ENCODE peak calls at places on chromosomes 5 and 9, in four cellular contexts. A is ovary, H is sigmoid colon, F is Peyer's patch. Z is an unnamed sample.

GRCh38 chr9:116058421-116058820 is 95.2 kb upstream of the PAPPA start:
- DNase-seq in A (no peak), H (no peak), F (no peak), Z (no peak)

GRCh38 chr9:88751781-88752180 is 216.8 kb downstream of the NXNL2 start:
- DNase-seq in A (no peak), H (no peak), F (no peak), Z (no peak)

GRCh38 chr5:13919087-13919486 is 25.4 kb downstream of the DNAH5 start:
- DNase-seq in A (no peak), H (no peak), F (no peak), Z (no peak)

GRCh38 chr5:68544091-68544655 is 328.6 kb downstream of the PIK3R1 start:
- DNase-seq in A (no peak), H (no peak), F (no peak), Z (no peak)

GRCh38 chr5:172870807-172871431 is 36.9 kb downstream of the ERGIC1 start:
- DNase-seq in A (peak; percentile 60), H (no peak), F (no peak), Z (no peak)

GRCh38 chr5:74295141-74295540 is 345.4 kb downstream of the ENC1 start:
- DNase-seq in A (no peak), H (no peak), F (no peak), Z (no peak)

GRCh38 chr5:79183617-79184016 is 52.3 kb upstream of the JMY start:
- DNase-seq in A (no peak), H (no peak), F (no peak), Z (no peak)

GRCh38 chr9:129473523-129474244 is 147.2 kb downstream of the C9orf50 start:
- DNase-seq in A (peak; percentile 82), H (peak; percentile 79), F (no peak), Z (no peak)

GRCh38 chr9:90459321-90459720 is 183.3 kb downstream of the DIRAS2 start:
- DNase-seq in A (no peak), H (no peak), F (no peak), Z (no peak)

GRCh38 chr5:156815988-156816599 is 34.0 kb upstream of the PPP1R2B start:
- DNase-seq in A (no peak), H (no peak), F (no peak), Z (no peak)

GRCh38 chr5:156500755-156501154 is 173.8 kb downstream of the SGCD start:
- DNase-seq in A (no peak), H (no peak), F (no peak), Z (no peak)

GRCh38 chr5:127031863-127032232 is 1.5 kb upstream of the MARCHF3 start:
- DNase-seq in A (no peak), H (no peak), F (no peak), Z (no peak)

GRCh38 chr5:126603402-126603991 is 2.8 kb downstream of the PHAX start:
- DNase-seq in A (no peak), H (no peak), F (no peak), Z (no peak)

GRCh38 chr5:132418876-132419275 is 49.4 kb downstream of the SLC22A5 start:
- DNase-seq in A (no peak), H (peak; percentile 40), F (no peak), Z (no peak)

GRCh38 chr9:34628656-34629491 is at the start of gene ARID3C:
- DNase-seq in A (no peak), H (no peak), F (peak; percentile 74), Z (peak; percentile 92)

GRCh38 chr9:71763752-71764332 is 4.5 kb downstream of the CEMIP2 start:
- DNase-seq in A (no peak), H (no peak), F (no peak), Z (no peak)

GRCh38 chr5:176361437-176362097 is at the start of gene KIAA1191:
- DNase-seq in A (peak; percentile 94), H (peak; percentile 96), F (peak; percentile 96), Z (peak; percentile 97)
- TF ChIP-seq POLR2A in A (peak; percentile 83), H (peak; percentile 55), F (peak; percentile 77), Z (peak; percentile 97)

GRCh38 chr5:60814498-60814897 is 29.6 kb downstream of the ELOVL7 start:
- DNase-seq in A (no peak), H (no peak), F (no peak), Z (no peak)
- H3K4me3 ChIP-seq in A (no peak overlapping the region), H (no peak overlapping the region), F (no peak overlapping the region), Z (no peak overlapping the region)

GRCh38 chr9:121304707-121305106 is 36.7 kb downstream of the GSN start:
- DNase-seq in A (no peak), H (no peak), F (no peak), Z (no peak)

GRCh38 chr9:121303456-121304451 is 35.8 kb downstream of the GSN start:
- DNase-seq in A (no peak), H (peak; percentile 63), F (peak; percentile 75), Z (no peak)

GRCh38 chr9:121302786-121303185 is 34.8 kb downstream of the GSN start:
- DNase-seq in A (no peak), H (peak; percentile 50), F (no peak), Z (no peak)

GRCh38 chr9:121307976-121308375 is 40.0 kb downstream of the GSN start:
- DNase-seq in A (no peak), H (no peak), F (no peak), Z (no peak)

GRCh38 chr9:121305269-121305994 is 37.5 kb downstream of the GSN start:
- DNase-seq in A (peak; percentile 71), H (peak; percentile 96), F (no peak), Z (no peak)
- H3K36me3 ChIP-seq in A (no peaks in the 10 kb centered on the region), H (peaks cover 35% of the 10 kb centered on the region), F (no peaks in the 10 kb centered on the region), Z (peaks cover 43% of the 10 kb centered on the region)

GRCh38 chr5:134437340-134438267 is 25.9 kb upstream of the CDKN2AIPNL start:
- DNase-seq in A (no peak), H (no peak), F (no peak), Z (no peak)
- TF ChIP-seq POLR2A in A (no peak), H (no peak), F (no peak), Z (no peak)

GRCh38 chr5:673837-674629 is 19.1 kb downstream of the TPPP start:
- DNase-seq in A (no peak), H (peak; percentile 66), F (no peak), Z (peak; percentile 73)

GRCh38 chr5:671459-672328 is 21.5 kb downstream of the TPPP start:
- DNase-seq in A (peak; percentile 57), H (peak; percentile 87), F (peak; percentile 89), Z (peak; percentile 89)

GRCh38 chr5:670396-671270 is 22.5 kb downstream of the TPPP start:
- DNase-seq in A (no peak), H (no peak), F (no peak), Z (peak; percentile 73)

GRCh38 chr5:673140-673836 is 19.9 kb downstream of the TPPP start:
- DNase-seq in A (no peak), H (peak; percentile 63), F (no peak), Z (peak; percentile 17)

GRCh38 chr5:672329-673139 is 20.6 kb downstream of the TPPP start:
- DNase-seq in A (peak; percentile 87), H (peak; percentile 81), F (peak; percentile 92), Z (peak; percentile 95)
- H3K4me3 ChIP-seq in A (no peak overlapping the region), H (peak overlapping the region; percentile 21), F (peak overlapping the region; percentile 11), Z (peak overlapping the region; percentile 27)

GRCh38 chr9:122244349-122244748 is 15.6 kb upstream of the LHX6 start:
- DNase-seq in A (no peak), H (no peak), F (no peak), Z (no peak)
- H3K36me3 ChIP-seq in A (no peaks in the 10 kb centered on the region), H (peaks cover 10% of the 10 kb centered on the region), F (no peaks in the 10 kb centered on the region), Z (peaks cover 58% of the 10 kb centered on the region)

GRCh38 chr9:134060546-134060945 is 7.3 kb downstream of the BRD3 start:
- DNase-seq in A (no peak), H (peak; percentile 48), F (peak; percentile 26), Z (no peak)
- TF ChIP-seq POLR2A in A (no peak), H (no peak), F (no peak), Z (no peak)

GRCh38 chr5:96140496-96140895 is 178.8 kb upstream of the ELL2 start:
- DNase-seq in A (no peak), H (no peak), F (no peak), Z (no peak)

GRCh38 chr5:96140084-96140483 is 178.4 kb upstream of the ELL2 start:
- DNase-seq in A (no peak), H (no peak), F (no peak), Z (no peak)

GRCh38 chr5:96142786-96143434 is 181.3 kb upstream of the ELL2 start:
- DNase-seq in A (no peak), H (no peak), F (no peak), Z (no peak)

GRCh38 chr5:96142184-96142781 is 180.6 kb upstream of the ELL2 start:
- DNase-seq in A (no peak), H (no peak), F (no peak), Z (no peak)

GRCh38 chr5:96141749-96142148 is 180.1 kb upstream of the ELL2 start:
- DNase-seq in A (no peak), H (no peak), F (no peak), Z (no peak)
- H3K4me3 ChIP-seq in A (no peak overlapping the region), H (no peak overlapping the region), F (no peak overlapping the region), Z (no peak overlapping the region)

Z was measured in upper lobe of left lung.